ENCODE peak calls at places on chromosomes 16 and 17, in seven cellular contexts. O is SK-N-SH, W is A549, E is Panc1, L is HCT116, S is HepG2, Z is K562. R is an unnamed sample.
A peak's percentile ranks its signal among the peaks of the same experiment; 100 is the strongest.

GRCh38 chr17:36608794-36609497 is 7.6 kb downstream of the MRM1 start:
- DNase-seq in O (no peak), W (peak; percentile 62), E (no peak), L (peak; percentile 31), S (no peak), Z (peak; percentile 73), R (peak; percentile 76)

GRCh38 chr17:39152134-39152884 is 872 bp upstream of the PLXDC1 start:
- DNase-seq in O (peak; percentile 52), W (no peak), E (no peak), L (peak; percentile 28), S (no peak), Z (no peak), R (no peak)

GRCh38 chr16:64196444-64196843 is 925.4 kb downstream of the CDH11 start:
- DNase-seq in O (no peak), W (no peak), E (no peak), L (no peak), S (no peak), Z (no peak), R (no peak)

GRCh38 chr17:50056961-50057330 is 1.0 kb downstream of the ITGA3 start:
- DNase-seq in O (no peak), W (peak; percentile 55), E (no peak), L (no peak), S (no peak), Z (no peak), R (peak; percentile 49)

GRCh38 chr16:75317101-75317522 is 65.7 kb upstream of the BCAR1 start:
- DNase-seq in O (no peak), W (no peak), E (no peak), L (no peak), S (no peak), Z (peak; percentile 34), R (no peak)

GRCh38 chr17:9116861-9117568 is 95.7 kb downstream of the NTN1 start:
- DNase-seq in O (no peak), W (no peak), E (no peak), L (no peak), S (no peak), Z (no peak), R (no peak)

GRCh38 chr16:11259655-11260595 is 3.9 kb upstream of the SOCS1 start:
- DNase-seq in O (no peak), W (no peak), E (no peak), L (no peak), S (no peak), Z (no peak), R (no peak)

GRCh38 chr17:66466421-66466820 is 164.0 kb downstream of the PRKCA start:
- DNase-seq in O (no peak), W (no peak), E (no peak), L (no peak), S (no peak), Z (no peak), R (no peak)

GRCh38 chr16:57537194-57537505 is 779 bp upstream of the CCDC102A start:
- DNase-seq in O (no peak), W (no peak), E (no peak), L (no peak), S (no peak), Z (peak; percentile 3), R (no peak)

GRCh38 chr17:3893003-3893719 is at the start of gene CAMKK1:
- DNase-seq in O (peak; percentile 99), W (peak; percentile 86), E (no peak), L (peak; percentile 45), S (peak; percentile 77), Z (peak; percentile 97), R (peak; percentile 94)

GRCh38 chr17:77571562-77571981 is 386.9 kb upstream of the TNRC6C start:
- DNase-seq in O (peak; percentile 61), W (no peak), E (no peak), L (no peak), S (no peak), Z (peak; percentile 54), R (no peak)

GRCh38 chr17:44219126-44219635 is 294 bp downstream of the UBTF start:
- DNase-seq in O (peak; percentile 85), W (peak; percentile 81), E (no peak), L (no peak), S (peak; percentile 48), Z (peak; percentile 79), R (peak; percentile 80)

GRCh38 chr17:79370594-79370993 is 240.3 kb downstream of the RBFOX3 start:
- DNase-seq in O (no peak), W (no peak), E (no peak), L (no peak), S (no peak), Z (no peak), R (no peak)

GRCh38 chr17:34542700-34543336 is 36.6 kb upstream of the TMEM132E start:
- DNase-seq in O (peak; percentile 47), W (peak; percentile 30), E (no peak), L (no peak), S (no peak), Z (peak; percentile 43), R (peak; percentile 66)

GRCh38 chr17:48636177-48637018 is 10.2 kb upstream of the HOXB9 start:
- DNase-seq in O (peak; percentile 91), W (peak; percentile 97), E (no peak), L (no peak), S (peak; percentile 83), Z (peak; percentile 86), R (peak; percentile 98)

GRCh38 chr17:79843917-79844815 is 4.9 kb upstream of the CBX4 start:
- DNase-seq in O (peak; percentile 94), W (peak; percentile 75), E (no peak), L (no peak), S (no peak), Z (no peak), R (peak; percentile 78)

DNA sequence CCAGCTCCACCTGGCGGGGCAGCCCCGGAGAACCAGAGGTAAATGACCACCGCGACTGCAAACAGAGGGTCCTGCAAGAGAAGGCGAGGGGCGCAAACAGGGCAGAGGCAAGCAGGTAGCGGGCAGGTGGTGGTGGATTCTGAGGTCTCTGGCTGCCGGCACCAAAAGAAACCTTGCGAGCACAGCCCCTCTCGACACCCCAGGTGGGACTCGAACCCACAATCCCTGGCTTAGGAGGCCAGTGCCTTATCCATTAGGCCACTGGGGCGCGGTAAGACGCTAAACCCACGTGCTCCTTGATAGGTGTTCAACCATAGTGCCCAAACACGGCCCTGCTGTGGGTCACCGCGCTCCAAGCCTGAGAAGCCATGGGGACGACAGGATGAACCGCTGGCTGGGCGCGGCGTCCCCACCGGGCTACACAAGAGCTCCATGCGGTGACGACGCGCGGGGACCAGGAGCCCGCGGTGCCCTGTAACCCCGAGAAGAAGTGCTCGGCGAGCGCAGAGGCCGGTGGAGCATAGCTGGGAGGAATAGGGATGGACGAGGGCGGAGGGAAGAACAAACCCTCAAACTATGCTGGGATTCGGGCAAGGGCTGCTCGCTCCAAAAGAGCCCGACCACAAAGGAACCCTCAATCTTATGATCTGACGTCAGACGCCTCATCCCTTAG is 12.4 kb downstream of the ATP5PD start:
- DNase-seq in O (peak; percentile 81), W (peak; percentile 97), E (peak; percentile 84), L (peak; percentile 93), S (peak; percentile 94), Z (peak; percentile 72), R (peak; percentile 92)
- TF ChIP-seq CTCF in O (peak; percentile 49), W (no peak), E (no peak), L (peak; percentile 37), S (peak; percentile 48), Z (peak; percentile 41), R (peak; percentile 42)

DNA sequence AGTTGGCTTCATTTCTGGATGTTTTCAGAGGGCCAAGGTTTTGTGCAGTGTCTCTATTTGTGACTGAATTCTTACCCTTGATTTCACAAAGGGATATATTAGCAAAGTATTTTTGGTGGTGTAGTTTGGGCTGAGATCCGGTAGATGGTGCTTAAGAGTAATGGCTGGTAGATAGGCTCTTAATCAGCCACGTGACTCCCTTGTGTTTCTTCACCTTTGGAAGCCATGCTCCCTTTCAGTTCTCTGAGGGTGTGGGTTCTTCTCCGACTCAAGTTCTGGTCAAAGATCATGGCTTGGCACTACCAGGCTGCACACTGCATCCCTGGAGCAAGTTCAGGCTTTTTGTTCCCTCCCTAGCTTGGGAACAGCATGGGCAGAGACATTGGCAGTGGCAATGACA is 887.3 kb downstream of the CDH8 start:
- DNase-seq in O (no peak), W (peak; percentile 7), E (no peak), L (no peak), S (peak; percentile 7), Z (no peak), R (peak; percentile 28)
- TF ChIP-seq REST in O (no peak), W (no peak), E (no peak), L (no peak), S (no peak), Z (no peak), R (no peak)

GRCh38 chr17:7553356-7553755 is 4.5 kb downstream of the TNFSF12 start:
- DNase-seq in O (no peak), W (no peak), E (no peak), L (no peak), S (no peak), Z (no peak), R (no peak)

GRCh38 chr17:7557147-7557764 is 1.3 kb upstream of the TNFSF13 start:
- DNase-seq in O (no peak), W (no peak), E (no peak), L (no peak), S (peak; percentile 42), Z (no peak), R (peak; percentile 54)

GRCh38 chr17:7557825-7558543 is 566 bp upstream of the TNFSF13 start:
- DNase-seq in O (peak; percentile 82), W (peak; percentile 50), E (no peak), L (no peak), S (peak; percentile 52), Z (no peak), R (peak; percentile 83)

GRCh38 chr17:7556627-7557026 is 1.9 kb upstream of the TNFSF13 start:
- DNase-seq in O (no peak), W (no peak), E (no peak), L (no peak), S (no peak), Z (no peak), R (no peak)

GRCh38 chr17:7555320-7555948 is 3.1 kb upstream of the TNFSF13 start:
- DNase-seq in O (no peak), W (no peak), E (no peak), L (no peak), S (no peak), Z (no peak), R (peak; percentile 63)
- TF ChIP-seq CTCF in O (peak; percentile 32), W (no peak), E (no peak), L (no peak), S (no peak), Z (no peak), R (peak; percentile 52)

GRCh38 chr16:27168790-27169189 is 34.5 kb upstream of the KDM8 start:
- DNase-seq in O (no peak), W (no peak), E (no peak), L (no peak), S (no peak), Z (no peak), R (no peak)

GRCh38 chr16:27171584-27171983 is 31.7 kb upstream of the KDM8 start:
- DNase-seq in O (no peak), W (no peak), E (no peak), L (no peak), S (no peak), Z (no peak), R (no peak)

GRCh38 chr16:27174798-27175197 is 28.5 kb upstream of the KDM8 start:
- DNase-seq in O (no peak), W (peak; percentile 78), E (no peak), L (no peak), S (no peak), Z (no peak), R (no peak)

GRCh38 chr16:27174007-27174406 is 29.3 kb upstream of the KDM8 start:
- DNase-seq in O (peak; percentile 52), W (no peak), E (no peak), L (no peak), S (no peak), Z (no peak), R (no peak)

GRCh38 chr16:27169511-27170071 is 33.7 kb upstream of the KDM8 start:
- DNase-seq in O (peak; percentile 29), W (peak; percentile 68), E (no peak), L (no peak), S (peak; percentile 53), Z (no peak), R (peak; percentile 31)
- TF ChIP-seq REST in O (no peak), W (no peak), E (no peak), L (no peak), S (no peak), Z (no peak), R (no peak)

R was measured in GM23338.